ENCODE peak calls at places on chromosomes 5 and 9, in four cellular contexts. X is HEK293T, J is HepG2, T is SK-N-SH. Q is an unnamed sample.

GRCh38 chr5:146467729-146468128 is 20.6 kb downstream of the TCERG1 start:
- DNase-seq in X (no peak), J (no peak), T (no peak), Q (no peak)

GRCh38 chr5:10592598-10592997 is 28.7 kb downstream of the ANKRD33B start:
- DNase-seq in X (no peak), J (no peak), T (no peak), Q (no peak)

GRCh38 chr5:63155310-63155631 is 576.7 kb downstream of the LRRC70 start:
- DNase-seq in X (no peak), J (no peak), T (no peak), Q (no peak)

GRCh38 chr9:112487799-112488345 is 1.2 kb downstream of the KIAA1958 start:
- DNase-seq in X (peak), J (no peak), T (peak), Q (no peak)

GRCh38 chr9:89007568-89007967 is 16.3 kb downstream of the S1PR3 start:
- DNase-seq in X (no peak), J (no peak), T (no peak), Q (no peak)

GRCh38 chr5:170746081-170746951 is 37.2 kb upstream of the GABRP start:
- DNase-seq in X (no peak), J (no peak), T (no peak), Q (no peak)

GRCh38 chr9:121636978-121637377 is 14.5 kb upstream of the DAB2IP start:
- DNase-seq in X (no peak), J (no peak), T (no peak), Q (no peak)

GRCh38 chr5:56588636-56589485 is 226.5 kb upstream of the MAP3K1 start:
- DNase-seq in X (no peak), J (no peak), T (no peak), Q (no peak)

GRCh38 chr5:1050449-1051365 is 42.1 kb downstream of the NKD2 start:
- DNase-seq in X (no peak), J (no peak), T (peak), Q (no peak)

GRCh38 chr9:78033870-78034269 is 2.3 kb upstream of the GNAQ start:
- DNase-seq in X (no peak), J (no peak), T (no peak), Q (no peak)

GRCh38 chr5:103522586-103522985 is 40.0 kb downstream of the NUDT12 start:
- DNase-seq in X (no peak), J (no peak), T (no peak), Q (no peak)

GRCh38 chr5:132445640-132445923 is 45.0 kb downstream of the IRF1 start:
- DNase-seq in X (no peak), J (no peak), T (no peak), Q (no peak)

GRCh38 chr9:108217601-108218190 is 638.1 kb downstream of the ACTL7B start:
- DNase-seq in X (no peak), J (no peak), T (no peak), Q (no peak)

GRCh38 chr9:89377411-89377810 is 59.1 kb downstream of the SECISBP2 start:
- DNase-seq in X (no peak), J (no peak), T (no peak), Q (no peak)

GRCh38 chr5:90193185-90193822 is 216.3 kb downstream of the CETN3 start:
- DNase-seq in X (no peak), J (no peak), T (no peak), Q (no peak)

GRCh38 chr9:90167920-90168319 is 474.7 kb downstream of the DIRAS2 start:
- DNase-seq in X (no peak), J (no peak), T (no peak), Q (no peak)

GRCh38 chr5:127299678-127300077 is 9.1 kb downstream of the MEGF10 start:
- DNase-seq in X (no peak), J (no peak), T (no peak), Q (no peak)

GRCh38 chr5:75091597-75091996 is 39.2 kb upstream of the GCNT4 start:
- DNase-seq in X (no peak), J (no peak), T (no peak), Q (no peak)

GRCh38 chr9:108889649-108890067 is 27.6 kb downstream of the ACTL7A start:
- DNase-seq in X (no peak), J (peak), T (no peak), Q (no peak)

GRCh38 chr9:69470186-69470977 is 145.4 kb downstream of the ENTREP1 start:
- DNase-seq in X (no peak), J (peak), T (no peak), Q (no peak)

GRCh38 chr9:35158501-35159280 is 3.1 kb upstream of the UNC13B start:
- DNase-seq in X (no peak), J (no peak), T (no peak), Q (no peak)

GRCh38 chr5:168284809-168285208 is 6.6 kb upstream of the WWC1 start:
- DNase-seq in X (no peak), J (no peak), T (no peak), Q (no peak)

GRCh38 chr5:172283862-172284274 is 304 bp upstream of the UBTD2 start:
- DNase-seq in X (peak), J (peak), T (peak), Q (peak)

GRCh38 chr5:179407191-179408175 is 62.2 kb upstream of the ADAMTS2 start:
- DNase-seq in X (no peak), J (no peak), T (peak), Q (no peak)

GRCh38 chr5:9927106-9927505 is 297.0 kb upstream of the TAS2R1 start:
- DNase-seq in X (no peak), J (no peak), T (no peak), Q (no peak)

GRCh38 chr5:41071975-41072374 is 833 bp upstream of the MROH2B start:
- DNase-seq in X (no peak), J (no peak), T (no peak), Q (no peak)

GRCh38 chr9:385818-386398 is 171.2 kb downstream of the DOCK8 start:
- DNase-seq in X (peak), J (peak), T (peak), Q (peak)

GRCh38 chr9:21455320-21455719 is 15.1 kb downstream of the IFNA1 start:
- DNase-seq in X (peak), J (peak), T (peak), Q (no peak)

DNA sequence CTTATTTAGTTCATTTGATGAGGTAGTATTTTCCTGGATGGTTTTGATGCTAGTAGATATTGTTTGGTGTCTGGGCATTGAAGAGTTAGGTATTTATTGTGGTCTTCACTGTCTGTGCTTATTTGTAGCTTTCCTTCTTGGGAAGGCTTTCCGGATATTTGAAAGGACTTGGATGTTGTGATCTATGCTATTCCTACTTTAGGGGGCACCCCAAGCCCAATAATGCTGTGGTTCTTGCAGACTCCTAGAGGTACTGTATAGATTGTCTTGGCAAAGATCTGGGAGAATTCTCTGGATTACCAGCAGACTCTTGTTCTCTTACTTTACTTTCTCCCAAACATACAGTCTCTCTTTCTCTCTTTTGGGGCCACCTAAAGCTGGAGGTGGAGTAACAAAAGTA is 315.7 kb downstream of the MAT2B start:
- DNase-seq in X (no peak), J (no peak), T (no peak), Q (no peak)
- TF ChIP-seq FOXM1 in X (no peak), J (no peak), T (no peak), Q (no peak)

DNA sequence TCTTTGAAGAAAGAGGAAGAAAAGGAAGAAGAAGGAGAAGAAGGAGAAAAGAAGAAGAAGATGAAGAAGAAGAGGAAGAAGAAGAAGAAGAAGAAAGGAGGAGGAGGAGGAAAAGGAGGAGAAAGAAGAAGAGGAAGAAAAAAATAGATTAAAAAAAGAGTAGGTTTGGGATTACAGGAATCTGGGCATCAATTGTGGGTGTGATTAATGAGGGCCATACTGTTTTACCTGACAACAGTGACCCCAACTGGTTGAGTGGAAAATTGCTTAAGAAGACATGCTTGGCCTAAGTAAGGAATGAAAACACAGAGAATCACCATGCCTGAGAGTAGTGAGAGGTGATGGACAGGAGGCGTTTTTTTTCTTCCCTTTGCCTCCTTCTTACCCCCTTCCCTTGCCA is 114.6 kb downstream of the FAM170A start:
- DNase-seq in X (peak), J (peak), T (peak), Q (peak)
- TF ChIP-seq FOXM1 in X (no peak), J (no peak), T (no peak), Q (no peak)

GRCh38 chr5:43155394-43156096 is 34.8 kb downstream of the ZNF131 start:
- DNase-seq in X (no peak), J (no peak), T (no peak), Q (no peak)

GRCh38 chr5:43154424-43154823 is 33.7 kb downstream of the ZNF131 start:
- DNase-seq in X (no peak), J (no peak), T (no peak), Q (no peak)

GRCh38 chr5:43152946-43153345 is 32.2 kb downstream of the ZNF131 start:
- DNase-seq in X (no peak), J (no peak), T (no peak), Q (no peak)

GRCh38 chr5:43157068-43157467 is 35.0 kb upstream of the NIM1K start:
- DNase-seq in X (no peak), J (no peak), T (no peak), Q (no peak)

DNA sequence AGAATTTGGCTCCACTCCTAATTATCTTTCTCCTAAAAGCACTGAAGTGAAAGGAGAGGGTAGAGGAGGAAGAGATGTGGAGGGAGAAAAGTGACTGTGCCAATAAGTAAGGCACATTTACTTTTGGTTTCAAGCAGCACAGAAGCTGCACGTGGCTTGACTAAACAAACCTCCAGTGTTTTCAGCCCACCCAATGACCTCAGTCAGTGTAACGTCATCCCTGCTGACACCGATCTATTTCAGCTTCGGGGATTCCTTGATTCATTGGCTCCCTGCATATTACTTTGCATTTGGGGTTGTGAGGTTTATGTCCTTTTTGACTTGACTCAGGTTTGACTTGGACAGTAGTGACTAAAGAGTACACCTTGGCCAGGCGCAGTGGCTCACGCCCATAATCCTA is 35.6 kb upstream of the NIM1K start:
- DNase-seq in X (no peak), J (no peak), T (no peak), Q (no peak)
- TF ChIP-seq FOXM1 in X (no peak), J (no peak), T (no peak), Q (no peak)

GRCh38 chr5:137629646-137630045 is 106.2 kb downstream of the KLHL3 start:
- DNase-seq in X (peak), J (peak), T (peak), Q (peak)
- TF ChIP-seq FOXM1 in X (no peak), J (no peak), T (no peak), Q (no peak)

GRCh38 chr9:19032411-19032810 is 598 bp downstream of the SAXO1 start:
- DNase-seq in X (no peak), J (no peak), T (no peak), Q (no peak)

GRCh38 chr9:19026375-19026774 is 6.6 kb downstream of the SAXO1 start:
- DNase-seq in X (no peak), J (no peak), T (no peak), Q (no peak)

GRCh38 chr9:19027825-19028224 is 5.2 kb downstream of the SAXO1 start:
- DNase-seq in X (no peak), J (no peak), T (no peak), Q (no peak)

GRCh38 chr9:19030899-19031298 is 2.1 kb downstream of the SAXO1 start:
- DNase-seq in X (no peak), J (no peak), T (no peak), Q (no peak)

DNA sequence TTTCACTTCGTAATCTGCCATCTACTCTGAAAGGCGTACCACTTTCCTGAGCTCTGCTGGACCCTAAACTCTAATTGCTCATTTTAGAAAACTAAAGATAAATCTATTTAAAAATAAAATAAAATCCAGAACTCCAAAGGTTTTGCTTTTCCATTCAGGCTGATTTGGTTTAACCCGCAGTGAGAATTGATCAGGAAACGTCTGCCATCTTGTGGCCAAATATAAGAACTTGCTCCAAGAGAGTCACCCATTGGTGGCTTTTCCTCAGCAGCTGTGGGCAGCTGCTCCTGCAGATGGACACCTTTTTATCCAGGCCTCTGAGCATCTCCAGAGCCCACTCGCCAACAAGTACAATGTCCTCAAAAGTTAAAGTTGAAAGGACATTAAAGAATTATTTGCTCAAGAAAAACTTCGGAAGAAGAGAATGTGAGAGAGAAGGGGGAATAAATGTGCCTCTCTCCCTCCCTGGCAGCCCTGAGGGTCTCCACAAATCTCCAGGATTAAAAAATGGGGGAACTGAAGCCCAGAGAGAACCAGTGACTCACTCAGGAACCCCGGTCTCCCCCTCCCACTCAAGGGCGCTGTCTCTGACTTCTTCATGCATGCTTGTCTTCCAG is 4.1 kb downstream of the SAXO1 start:
- DNase-seq in X (peak), J (peak), T (peak), Q (peak)
- TF ChIP-seq FOXM1 in X (no peak), J (no peak), T (no peak), Q (no peak)

DNA sequence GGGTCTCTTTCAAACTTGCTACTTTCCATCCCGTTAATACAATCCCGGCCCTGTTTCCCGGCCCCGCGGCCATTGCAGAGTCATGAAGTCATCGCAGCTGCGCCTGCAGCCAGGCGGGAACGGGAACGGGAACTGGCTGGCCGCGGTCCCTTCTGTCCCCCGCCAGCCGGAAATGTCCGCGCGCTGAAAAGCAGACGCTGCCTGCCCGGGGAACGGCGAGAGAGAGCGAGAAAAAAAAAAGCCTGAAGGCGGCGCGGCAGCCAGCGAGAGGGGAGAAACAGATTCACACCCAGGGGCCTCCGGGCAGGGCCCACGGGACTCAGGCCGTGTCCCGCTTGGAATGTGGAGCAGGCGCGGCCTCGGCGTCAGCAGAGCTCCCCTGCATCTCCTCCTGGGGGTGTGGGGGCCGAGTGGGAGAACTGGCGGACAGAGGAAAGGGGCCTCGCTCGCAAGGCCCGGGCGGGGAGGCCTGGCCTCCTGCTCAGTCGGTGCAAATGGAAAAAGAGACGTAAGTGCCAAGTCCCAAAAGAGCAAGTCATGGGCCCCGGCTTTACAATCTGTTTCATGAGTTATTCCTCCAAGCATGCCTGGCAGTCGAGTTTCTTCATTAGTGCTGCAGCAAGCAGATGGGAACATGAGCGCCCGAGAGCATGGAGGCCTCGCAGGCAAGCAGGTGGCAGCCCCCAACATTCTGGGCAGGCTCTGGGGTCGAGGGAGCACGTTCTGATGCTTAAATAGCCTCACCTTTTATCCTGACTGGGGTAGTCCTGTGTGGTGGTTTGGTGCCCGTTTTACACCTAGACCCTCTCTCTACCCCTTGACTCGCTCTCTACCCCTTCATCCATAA is 201.3 kb upstream of the GAS1 start:
- DNase-seq in X (no peak), J (no peak), T (peak), Q (peak)
- TF ChIP-seq FOXM1 in X (no peak), J (no peak), T (no peak), Q (no peak)

GRCh38 chr9:14419302-14419937 is 105.5 kb upstream of the NFIB start:
- DNase-seq in X (no peak), J (no peak), T (no peak), Q (no peak)
- TF ChIP-seq FOXM1 in X (no peak), J (no peak), T (no peak), Q (no peak)

GRCh38 chr9:120532475-120532874 is 47.5 kb downstream of the CDK5RAP2 start:
- DNase-seq in X (no peak), J (no peak), T (no peak), Q (no peak)

GRCh38 chr9:120532891-120533290 is 47.1 kb downstream of the CDK5RAP2 start:
- DNase-seq in X (no peak), J (no peak), T (no peak), Q (no peak)

GRCh38 chr9:120534266-120534665 is 45.7 kb downstream of the CDK5RAP2 start:
- DNase-seq in X (no peak), J (no peak), T (no peak), Q (no peak)

GRCh38 chr9:120528834-120529233 is 51.1 kb downstream of the CDK5RAP2 start:
- DNase-seq in X (no peak), J (no peak), T (no peak), Q (no peak)

DNA sequence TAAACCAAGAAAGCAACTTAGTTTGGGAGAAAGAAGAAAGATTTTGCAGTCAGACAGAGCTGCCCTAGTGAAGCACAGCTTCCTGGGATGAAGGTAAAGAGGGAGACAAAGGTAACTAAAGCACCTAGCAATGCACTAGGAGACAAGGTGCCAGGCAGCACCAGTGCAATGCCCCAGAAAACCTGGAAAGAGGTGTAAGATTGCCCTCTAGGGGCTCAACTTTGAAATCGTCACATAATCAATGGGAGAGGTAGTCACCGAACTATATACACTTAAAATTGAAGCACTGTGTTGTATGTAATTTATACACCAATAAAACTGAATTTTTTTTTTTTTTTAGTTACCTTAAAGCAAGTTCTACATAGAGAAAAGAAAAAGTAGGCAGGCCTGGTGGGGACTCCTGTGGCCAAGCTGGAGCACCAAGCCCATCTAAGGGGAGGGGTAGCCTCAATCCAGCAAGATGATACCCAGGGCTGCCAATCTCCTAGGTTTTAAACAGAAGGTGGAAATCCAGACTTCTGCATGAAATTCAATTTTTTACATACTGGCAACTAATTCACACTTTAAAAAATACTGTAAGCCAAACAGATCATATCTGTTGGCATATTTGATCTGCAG is 48.2 kb downstream of the CDK5RAP2 start:
- DNase-seq in X (peak), J (peak), T (peak), Q (peak)
- TF ChIP-seq FOXM1 in X (no peak), J (no peak), T (no peak), Q (no peak)

DNA sequence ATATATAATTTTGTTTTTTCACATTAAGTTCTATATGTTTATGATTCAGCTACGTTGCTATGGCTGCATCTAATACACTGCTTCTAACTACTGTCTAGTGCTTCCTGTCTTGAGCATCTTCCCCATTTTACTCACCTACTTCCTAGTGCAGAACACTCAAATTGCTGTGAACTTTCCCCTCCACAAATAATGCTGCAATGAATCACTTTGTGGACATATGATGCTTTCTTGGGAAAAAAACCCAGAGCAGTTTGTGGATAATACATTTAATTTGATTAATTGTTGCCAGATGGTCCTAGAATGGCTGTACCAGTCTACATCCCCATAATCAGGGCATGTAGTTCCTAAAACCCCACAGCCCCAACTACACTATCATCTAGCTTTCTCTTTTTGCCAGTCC is 18.5 kb downstream of the CD180 start:
- DNase-seq in X (no peak), J (no peak), T (peak), Q (no peak)
- TF ChIP-seq FOXM1 in X (no peak), J (no peak), T (no peak), Q (no peak)

Q was measured in K562.